ENCODE peak calls at places on chromosomes 1 and 21, in six cellular contexts. F, K, B, E, O and M are unnamed samples.

GRCh38 chr1:239711768-239712167 is 325.4 kb downstream of the CHRM3 start:
- DNase-seq in B (peak; percentile 57), O (no peak), K (no peak), E (no peak), F (no peak), M (no peak)

GRCh38 chr1:1361982-1362423 is 3.6 kb upstream of the MXRA8 start:
- DNase-seq in O (no peak), B (peak; percentile 82), E (peak; percentile 90), F (no peak), K (no peak), M (no peak)

GRCh38 chr1:150765229-150765976 is at the start of gene CTSS:
- DNase-seq in K (no peak), F (no peak), B (no peak), E (no peak), O (peak; percentile 88), M (no peak)

GRCh38 chr1:177669161-177669560 is 300.7 kb downstream of the SEC16B start:
- DNase-seq in F (no peak), O (no peak), B (no peak), E (no peak), K (no peak), M (no peak)

GRCh38 chr1:38089712-38090360 is 43.2 kb upstream of the POU3F1 start:
- DNase-seq in F (no peak), B (no peak), O (no peak), K (no peak), E (no peak), M (no peak)

GRCh38 chr1:4696161-4696745 is 41.8 kb downstream of the AJAP1 start:
- DNase-seq in O (no peak), K (no peak), B (no peak), E (no peak), F (no peak), M (no peak)

GRCh38 chr1:33337994-33338494 is 17.1 kb upstream of the A3GALT2 start:
- DNase-seq in E (peak; percentile 60), K (no peak), F (no peak), B (no peak), O (no peak), M (no peak)

GRCh38 chr1:205545001-205545919 is 40.8 kb downstream of the CDK18 start:
- DNase-seq in B (peak; percentile 47), E (no peak), F (no peak), O (no peak), K (no peak), M (no peak)

GRCh38 chr1:173853074-173853473 is 14.7 kb downstream of the GAS5 start:
- DNase-seq in F (no peak), E (peak; percentile 67), K (no peak), O (no peak), B (peak; percentile 86), M (peak; percentile 9)

GRCh38 chr1:234559152-234559916 is 50.6 kb downstream of the IRF2BP2 start:
- DNase-seq in F (no peak), E (no peak), O (no peak), K (no peak), B (peak; percentile 40), M (no peak)

GRCh38 chr1:232722626-232723025 is 82.6 kb upstream of the MAP10 start:
- DNase-seq in B (no peak), E (no peak), F (no peak), K (no peak), O (no peak), M (no peak)

GRCh38 chr1:5996641-5997270 is 4.5 kb upstream of the NPHP4 start:
- DNase-seq in F (no peak), K (no peak), B (no peak), O (no peak), E (no peak), M (no peak)

GRCh38 chr1:23793018-23793781 is 2.3 kb downstream of the LYPLA2 start:
- DNase-seq in K (peak; percentile 82), E (no peak), B (no peak), F (no peak), O (no peak), M (no peak)

GRCh38 chr1:34460193-34460592 is 283.5 kb downstream of the C1orf94 start:
- DNase-seq in O (peak; percentile 42), K (peak; percentile 26), E (no peak), B (peak; percentile 86), F (peak; percentile 15), M (peak; percentile 51)

GRCh38 chr1:89809556-89809955 is 11.3 kb upstream of the LRRC8D start:
- DNase-seq in B (no peak), O (no peak), K (no peak), E (peak; percentile 84), F (no peak), M (no peak)

GRCh38 chr1:6785721-6786505 is 659 bp downstream of the CAMTA1 start:
- DNase-seq in O (no peak), K (peak; percentile 58), F (peak; percentile 44), B (peak; percentile 74), E (no peak), M (peak; percentile 57)

GRCh38 chr21:34337741-34338140 is 26.1 kb upstream of the KCNE2 start:
- DNase-seq in O (no peak), E (no peak), B (peak; percentile 17), K (peak; percentile 9), F (no peak), M (no peak)

GRCh38 chr1:49102752-49103151 is 326.1 kb upstream of the BEND5 start:
- DNase-seq in B (no peak), F (no peak), E (no peak), O (no peak), K (no peak), M (no peak)

GRCh38 chr1:24096009-24096736 is 15.8 kb downstream of the MYOM3 start:
- DNase-seq in O (no peak), F (no peak), E (no peak), B (no peak), K (no peak), M (no peak)

GRCh38 chr1:89603651-89604413 is 29.1 kb upstream of the LRRC8C start:
- DNase-seq in K (peak; percentile 23), F (no peak), E (no peak), O (no peak), B (no peak), M (no peak)

GRCh38 chr1:30061292-30062204 is 661.8 kb downstream of the MATN1 start:
- DNase-seq in B (no peak), O (no peak), E (no peak), K (no peak), F (no peak), M (no peak)

GRCh38 chr21:40967771-40968170 is 120.8 kb upstream of the DSCAM start:
- DNase-seq in K (no peak), O (no peak), B (peak; percentile 49), F (no peak), E (no peak), M (no peak)

GRCh38 chr1:218339267-218339831 is 5.8 kb upstream of the TGFB2 start:
- DNase-seq in B (no peak), O (no peak), F (no peak), E (peak; percentile 25), K (no peak), M (no peak)

GRCh38 chr21:31530918-31531705 is 128.4 kb upstream of the SOD1 start:
- DNase-seq in E (no peak), B (no peak), O (no peak), K (no peak), F (no peak), M (no peak)

GRCh38 chr1:219120625-219121544 is 52.8 kb upstream of the LYPLAL1 start:
- DNase-seq in B (no peak), K (no peak), E (peak; percentile 68), F (no peak), O (no peak), M (no peak)

GRCh38 chr1:12460911-12461621 is 156.9 kb downstream of the DHRS3 start:
- DNase-seq in K (no peak), O (no peak), E (no peak), B (no peak), F (no peak), M (no peak)

GRCh38 chr1:2985121-2985561 is 36.1 kb upstream of the ACTRT2 start:
- DNase-seq in E (no peak), O (no peak), B (no peak), K (no peak), F (no peak), M (no peak)

DNA sequence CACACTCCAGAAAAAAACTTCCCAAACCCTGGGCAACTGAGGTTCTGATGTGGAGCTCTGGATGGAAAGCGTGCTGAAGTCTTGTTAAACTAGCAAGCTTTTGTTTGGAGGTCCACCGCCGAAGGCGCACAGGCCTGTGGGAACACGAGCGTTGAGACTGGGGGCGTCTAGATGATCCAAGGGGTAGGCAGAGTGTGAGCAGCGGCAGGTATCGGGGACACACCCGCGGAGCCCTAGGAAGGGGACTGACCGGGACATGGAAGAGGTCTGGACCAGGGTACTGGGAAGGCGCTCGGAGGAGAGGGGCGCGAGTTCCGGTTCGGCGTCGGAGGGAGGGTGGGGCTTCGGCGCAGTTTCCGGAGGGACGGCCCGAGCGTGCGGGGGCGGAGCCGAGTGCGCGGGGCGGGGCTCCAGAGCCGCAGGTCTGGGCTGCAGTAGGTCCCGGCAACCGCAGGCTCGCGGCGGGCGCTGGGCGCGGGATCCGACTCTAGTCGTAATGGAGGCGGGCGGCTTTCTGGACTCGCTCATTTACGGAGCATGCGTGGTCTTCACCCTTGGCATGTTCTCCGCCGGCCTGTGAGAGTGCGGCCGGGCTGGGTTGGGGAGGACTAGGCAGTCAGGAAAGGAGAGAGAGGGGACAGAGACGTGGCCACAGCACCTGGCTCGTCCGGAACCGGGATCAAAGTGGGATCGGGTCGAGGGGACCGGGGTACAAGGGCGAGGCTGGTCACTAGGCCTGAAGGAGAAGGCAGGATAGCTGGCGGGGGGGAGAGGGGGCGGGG is at the start of gene SLC50A1:
- DNase-seq in K (peak; percentile 90), E (peak; percentile 94), F (peak; percentile 91), O (peak; percentile 61), B (peak; percentile 98), M (peak; percentile 97)
- TF ChIP-seq CTCF in K (no peak), E (no peak), F (no peak), O (no peak), B (peak; percentile 48), M (no peak)

GRCh38 chr1:53683986-53684740 is 54.8 kb downstream of the GLIS1 start:
- DNase-seq in F (no peak), E (no peak), K (no peak), B (peak; percentile 82), O (no peak), M (no peak)

GRCh38 chr1:53682881-53683280 is 56.1 kb downstream of the GLIS1 start:
- DNase-seq in B (no peak), E (no peak), K (no peak), F (no peak), O (no peak), M (no peak)

GRCh38 chr1:53682369-53682685 is 56.6 kb downstream of the GLIS1 start:
- DNase-seq in O (no peak), F (no peak), E (no peak), K (no peak), B (no peak), M (no peak)

GRCh38 chr1:53680868-53681267 is 58.1 kb downstream of the GLIS1 start:
- DNase-seq in F (no peak), K (no peak), E (no peak), B (no peak), O (no peak), M (no peak)

GRCh38 chr1:53681647-53682368 is 57.2 kb downstream of the GLIS1 start:
- DNase-seq in B (peak; percentile 94), F (peak; percentile 50), K (peak; percentile 70), O (no peak), E (no peak), M (peak; percentile 60)
- TF ChIP-seq CTCF in B (peak; percentile 87), F (peak; percentile 34), K (peak; percentile 40), O (peak; percentile 58), E (peak; percentile 68), M (peak; percentile 45)

GRCh38 chr1:223845810-223846667 is at the start of gene TP53BP2:
- DNase-seq in B (peak; percentile 95), O (peak; percentile 21), E (peak; percentile 77), K (peak; percentile 88), F (peak; percentile 75), M (peak; percentile 90)
- TF ChIP-seq CTCF in B (peak; percentile 80), O (peak; percentile 54), E (peak; percentile 80), K (peak; percentile 82), F (peak; percentile 72), M (peak; percentile 63)

GRCh38 chr1:246003442-246003730 is 503.7 kb downstream of the SMYD3 start:
- DNase-seq in F (no peak), B (no peak), O (no peak), K (no peak), E (no peak), M (no peak)
- TF ChIP-seq CTCF in F (no peak), B (no peak), O (no peak), K (peak; percentile 21), E (peak; percentile 9), M (peak; percentile 4)